ENCODE peak calls at places on chromosomes 5 and 9, in four cellular contexts. O is HCT116, X is SK-N-SH, T is HepG2. R is an unnamed sample.

GRCh38 chr9:13279284-13280162 is at the start of gene MPDZ:
- DNase-seq in T (peak; percentile 31), O (no peak), X (peak; percentile 91), R (peak; percentile 70)

GRCh38 chr5:96876292-96876850 is at the start of gene ERAP2:
- DNase-seq in O (no peak), T (peak; percentile 25), X (no peak), R (peak; percentile 56)

GRCh38 chr9:2181794-2182193 is 166.6 kb downstream of the SMARCA2 start:
- DNase-seq in T (no peak), O (peak; percentile 12), X (peak; percentile 47), R (peak; percentile 13)

GRCh38 chr5:104312481-104312880 is 749.9 kb upstream of the NUDT12 start:
- DNase-seq in O (no peak), T (no peak), X (no peak), R (no peak)

GRCh38 chr5:111229126-111229525 is 4.9 kb downstream of the CAMK4 start:
- DNase-seq in O (no peak), T (no peak), X (no peak), R (no peak)

GRCh38 chr9:131485728-131486381 is 16.9 kb upstream of the POMT1 start:
- DNase-seq in X (no peak), T (no peak), O (no peak), R (no peak)

GRCh38 chr5:116571568-116572321 is 2.9 kb downstream of the SEMA6A start:
- DNase-seq in X (peak; percentile 25), O (no peak), T (peak; percentile 39), R (no peak)

GRCh38 chr9:16030513-16031185 is 477.8 kb downstream of the CCDC171 start:
- DNase-seq in X (no peak), O (peak; percentile 84), T (no peak), R (no peak)

GRCh38 chr5:72633649-72634048 is 126.4 kb upstream of the ZNF366 start:
- DNase-seq in O (no peak), T (no peak), X (no peak), R (no peak)

GRCh38 chr9:123415593-123415930 is 59.6 kb downstream of the CRB2 start:
- DNase-seq in O (no peak), T (no peak), X (no peak), R (no peak)

GRCh38 chr9:2448193-2448738 is 173.3 kb upstream of the VLDLR start:
- DNase-seq in X (no peak), O (no peak), T (no peak), R (no peak)

GRCh38 chr9:98568234-98568922 is 140.4 kb downstream of the GABBR2 start:
- DNase-seq in T (no peak), O (no peak), X (no peak), R (no peak)

GRCh38 chr9:122355336-122355875 is 15.4 kb upstream of the PTGS1 start:
- DNase-seq in T (no peak), O (no peak), X (no peak), R (no peak)

GRCh38 chr9:112119225-112120045 is 55.7 kb downstream of the SUSD1 start:
- DNase-seq in T (peak; percentile 99), X (no peak), O (peak; percentile 85), R (no peak)

GRCh38 chr5:62017092-62017491 is 288.9 kb upstream of the KIF2A start:
- DNase-seq in X (no peak), O (no peak), T (no peak), R (no peak)

GRCh38 chr9:97983524-97984187 is 515 bp downstream of the ANP32B start:
- DNase-seq in O (no peak), T (no peak), X (peak; percentile 81), R (peak; percentile 64)

GRCh38 chr5:74257645-74258328 is 382.7 kb downstream of the ENC1 start:
- DNase-seq in O (no peak), X (no peak), T (no peak), R (peak; percentile 56)

GRCh38 chr5:171201285-171201684 is 107.8 kb upstream of the TLX3 start:
- DNase-seq in T (no peak), O (no peak), X (peak; percentile 49), R (no peak)

GRCh38 chr5:73365990-73366667 is 82.4 kb downstream of the FOXD1 start:
- DNase-seq in T (no peak), O (no peak), X (no peak), R (no peak)

GRCh38 chr9:138038244-138038671 is 160.7 kb downstream of the CACNA1B start:
- DNase-seq in O (no peak), X (peak; percentile 73), T (no peak), R (no peak)

GRCh38 chr5:92945630-92946097 is 635.4 kb downstream of the NR2F1-AS1 start:
- DNase-seq in X (no peak), T (peak; percentile 95), O (no peak), R (no peak)

GRCh38 chr9:125549465-125550215 is 157.4 kb downstream of the MAPKAP1 start:
- DNase-seq in T (peak; percentile 57), O (no peak), X (no peak), R (no peak)

GRCh38 chr5:37665272-37665671 is 174.6 kb downstream of the GDNF start:
- DNase-seq in T (no peak), X (no peak), O (no peak), R (no peak)

GRCh38 chr9:136627703-136628102 is 35.0 kb upstream of the EGFL7 start:
- DNase-seq in X (no peak), O (no peak), T (no peak), R (no peak)

GRCh38 chr9:136626740-136627642 is 35.7 kb upstream of the EGFL7 start:
- DNase-seq in O (no peak), X (no peak), T (peak; percentile 89), R (no peak)

GRCh38 chr9:136625101-136626065 is 37.3 kb upstream of the EGFL7 start:
- DNase-seq in O (no peak), X (peak; percentile 82), T (peak; percentile 69), R (peak; percentile 67)

GRCh38 chr9:136624184-136624951 is 38.3 kb upstream of the EGFL7 start:
- DNase-seq in X (no peak), O (no peak), T (no peak), R (no peak)

GRCh38 chr9:136626066-136626725 is 36.5 kb upstream of the EGFL7 start:
- DNase-seq in X (no peak), O (no peak), T (no peak), R (no peak)
- TF ChIP-seq POLR2AphosphoS5 in X (no peak), O (no peak), T (no peak), R (no peak)

GRCh38 chr5:176771102-176771845 is 39.1 kb upstream of the UNC5A start:
- DNase-seq in T (no peak), O (no peak), X (no peak), R (no peak)
- TF ChIP-seq ELF1 in T (no peak), O (no peak), X (no peak), R (no peak)

GRCh38 chr5:115460476-115460875 is 84.1 kb downstream of the FEM1C start:
- DNase-seq in X (no peak), T (no peak), O (peak; percentile 87), R (no peak)
- TF ChIP-seq POLR2AphosphoS5 in X (peak; percentile 76), T (no peak), O (peak; percentile 63), R (no peak)

DNA sequence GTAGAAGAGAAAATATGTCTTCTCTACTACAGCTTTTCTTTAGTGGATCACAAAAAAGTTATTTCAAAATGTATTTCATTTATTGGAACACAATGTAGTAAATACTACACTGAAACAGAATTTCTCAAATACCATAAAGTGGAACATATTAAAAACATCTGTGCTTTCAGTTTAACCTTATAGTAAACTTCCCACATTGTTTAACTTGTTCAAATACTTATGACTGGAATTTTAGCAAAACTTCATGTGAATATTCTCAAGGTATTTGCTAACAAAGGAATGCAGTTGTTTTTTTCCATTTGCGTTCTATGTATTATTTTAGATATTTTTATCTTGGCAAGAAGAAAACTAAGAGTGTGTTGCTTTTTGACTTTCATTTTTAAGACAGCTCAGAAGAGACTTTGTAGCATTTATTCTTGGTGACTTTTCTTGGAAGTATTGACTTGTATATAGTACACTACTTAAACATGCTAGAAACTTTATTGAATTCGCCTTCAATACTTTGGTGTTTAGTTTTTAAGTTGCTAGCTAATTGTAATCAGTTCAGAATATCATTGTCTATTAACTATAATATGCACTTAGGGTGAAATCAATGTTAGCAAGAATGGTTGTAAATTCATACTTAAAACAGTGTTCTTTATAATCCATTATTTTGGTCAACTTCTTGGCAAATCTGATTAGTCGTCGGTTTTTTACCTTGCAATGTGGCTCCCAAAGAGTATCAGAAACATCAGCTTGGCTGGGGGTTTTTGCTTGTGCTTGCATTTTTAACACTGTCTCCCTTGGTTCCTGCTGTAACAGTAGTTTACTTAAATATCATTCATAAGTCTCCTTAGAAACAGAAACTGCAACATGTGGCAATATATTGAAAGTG is 5.0 kb upstream of the RHOBTB3 start:
- DNase-seq in T (no peak), X (no peak), O (no peak), R (no peak)
- TF ChIP-seq ELF1 in T (no peak), X (no peak), O (no peak), R (no peak)

DNA sequence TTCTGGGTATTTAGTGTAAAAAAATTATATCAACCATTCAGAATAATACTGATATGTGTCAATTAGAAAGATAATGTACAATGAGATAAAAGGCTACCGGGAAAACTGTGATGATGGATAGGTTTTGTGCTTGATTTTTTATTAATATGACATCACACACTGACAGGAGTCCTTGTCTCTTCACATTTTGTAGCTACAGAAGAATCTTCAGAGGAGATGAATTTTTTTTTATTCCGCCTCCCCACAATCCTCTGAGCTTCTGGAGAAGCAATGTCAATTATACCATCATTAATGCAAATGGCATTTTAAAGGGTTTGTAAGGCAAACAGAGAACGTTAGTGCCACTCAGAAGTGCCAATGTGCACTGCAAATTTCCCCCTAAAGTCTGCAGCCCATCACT is 131.7 kb upstream of the CCNG1 start:
- DNase-seq in X (no peak), T (no peak), O (no peak), R (no peak)
- TF ChIP-seq POLR2AphosphoS5 in X (no peak), T (no peak), O (no peak), R (no peak)

GRCh38 chr5:151139015-151139414 is 18.6 kb downstream of the ANXA6 start:
- DNase-seq in T (no peak), O (no peak), X (no peak), R (no peak)

GRCh38 chr5:151142933-151143332 is 14.6 kb downstream of the ANXA6 start:
- DNase-seq in T (no peak), X (no peak), O (no peak), R (no peak)

GRCh38 chr5:151140686-151141459 is 16.7 kb downstream of the ANXA6 start:
- DNase-seq in O (no peak), X (no peak), T (no peak), R (no peak)

GRCh38 chr5:151139646-151140045 is 17.9 kb downstream of the ANXA6 start:
- DNase-seq in X (no peak), O (no peak), T (no peak), R (no peak)

DNA sequence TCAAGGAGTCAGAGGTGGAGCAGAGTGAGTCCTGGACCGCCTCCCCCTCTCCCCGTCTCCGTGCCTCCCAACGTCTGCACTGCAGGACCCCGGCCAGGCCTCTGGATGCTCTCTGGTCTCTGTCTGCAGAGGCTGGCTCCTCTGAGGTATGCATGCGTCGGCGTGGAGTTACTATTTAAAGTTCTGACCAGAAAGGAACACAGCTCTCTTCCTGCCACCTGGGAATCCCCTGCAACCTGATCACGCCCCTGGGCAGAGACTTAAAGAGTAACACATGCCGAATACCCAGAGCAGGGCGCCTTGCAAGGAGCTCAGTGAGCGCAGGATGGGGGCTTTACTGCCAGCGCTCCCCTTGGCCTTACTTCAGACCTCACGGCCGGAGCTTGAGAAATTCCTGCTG is 16.0 kb downstream of the ANXA6 start:
- DNase-seq in T (no peak), X (no peak), O (no peak), R (no peak)
- TF ChIP-seq ELF1 in T (no peak), X (no peak), O (no peak), R (no peak)

R was measured in K562.